ENCODE peak calls at places on chromosomes 6 and 20, in seven cellular contexts. One of them, this sample, is unnamed.

GRCh38 chr6:158799051-158799792 is 19.9 kb downstream of the EZR start:
- DNase-seq in mesendoderm: no peak
- DNase-seq in H1: no peak
- DNase-seq in neuronal stem cell: no peak
- DNase-seq in IMR-90: peak; percentile 46
- DNase-seq in mesenchymal stem cell: peak; percentile 66
- DNase-seq in H9: no peak
- DNase-seq in this sample: no peak

GRCh38 chr6:166275714-166276166 is 32.5 kb downstream of the PRR18 start:
- DNase-seq in mesendoderm: peak; percentile 68
- DNase-seq in H1: peak; percentile 98
- DNase-seq in H9: peak; percentile 77
- DNase-seq in mesenchymal stem cell: peak; percentile 51
- DNase-seq in neuronal stem cell: peak; percentile 68
- DNase-seq in IMR-90: peak; percentile 15
- DNase-seq in this sample: peak; percentile 74

GRCh38 chr6:75424610-75425548 is 68.7 kb downstream of the FILIP1 start:
- DNase-seq in mesendoderm: no peak
- DNase-seq in H1: no peak
- DNase-seq in neuronal stem cell: no peak
- DNase-seq in mesenchymal stem cell: no peak
- DNase-seq in H9: no peak
- DNase-seq in IMR-90: peak; percentile 43
- DNase-seq in this sample: no peak

GRCh38 chr6:134014588-134015137 is 37.8 kb downstream of the SLC2A12 start:
- DNase-seq in mesendoderm: no peak
- DNase-seq in mesenchymal stem cell: no peak
- DNase-seq in neuronal stem cell: no peak
- DNase-seq in H1: no peak
- DNase-seq in H9: no peak
- DNase-seq in IMR-90: peak; percentile 40
- DNase-seq in this sample: no peak

GRCh38 chr6:23611776-23612381 is 514.1 kb upstream of the NRSN1 start:
- DNase-seq in H9: no peak
- DNase-seq in neuronal stem cell: no peak
- DNase-seq in mesenchymal stem cell: no peak
- DNase-seq in mesendoderm: peak; percentile 33
- DNase-seq in H1: no peak
- DNase-seq in IMR-90: no peak
- DNase-seq in this sample: no peak

GRCh38 chr6:168534265-168534664 is 93.3 kb downstream of the SMOC2 start:
- DNase-seq in H9: no peak
- DNase-seq in mesenchymal stem cell: no peak
- DNase-seq in IMR-90: no peak
- DNase-seq in mesendoderm: no peak
- DNase-seq in H1: no peak
- DNase-seq in neuronal stem cell: no peak
- DNase-seq in this sample: no peak

GRCh38 chr6:137637161-137637560 is 143.0 kb upstream of the OLIG3 start:
- DNase-seq in IMR-90: peak; percentile 91
- DNase-seq in mesenchymal stem cell: peak; percentile 95
- DNase-seq in neuronal stem cell: no peak
- DNase-seq in H9: no peak
- DNase-seq in mesendoderm: peak; percentile 68
- DNase-seq in H1: no peak
- DNase-seq in this sample: peak; percentile 97

GRCh38 chr6:119090256-119090655 is 11.8 kb upstream of the FAM184A start:
- DNase-seq in neuronal stem cell: no peak
- DNase-seq in mesendoderm: peak; percentile 33
- DNase-seq in IMR-90: no peak
- DNase-seq in H9: no peak
- DNase-seq in mesenchymal stem cell: no peak
- DNase-seq in H1: no peak
- DNase-seq in this sample: no peak

GRCh38 chr6:25652007-25652515 is at the start of gene SCGN:
- DNase-seq in mesenchymal stem cell: peak; percentile 64
- DNase-seq in mesendoderm: peak; percentile 91
- DNase-seq in H1: peak; percentile 89
- DNase-seq in neuronal stem cell: peak; percentile 81
- DNase-seq in IMR-90: peak; percentile 36
- DNase-seq in H9: peak; percentile 83
- DNase-seq in this sample: peak; percentile 89

GRCh38 chr6:155314773-155315515 is 660 bp upstream of the TFB1M start:
- DNase-seq in H1: no peak
- DNase-seq in H9: no peak
- DNase-seq in mesendoderm: no peak
- DNase-seq in IMR-90: peak; percentile 79
- DNase-seq in neuronal stem cell: no peak
- DNase-seq in mesenchymal stem cell: peak; percentile 89
- DNase-seq in this sample: peak; percentile 47

GRCh38 chr6:154721460-154721859 is 11.8 kb upstream of the SCAF8 start:
- DNase-seq in neuronal stem cell: no peak
- DNase-seq in mesenchymal stem cell: peak; percentile 51
- DNase-seq in IMR-90: peak; percentile 70
- DNase-seq in H9: no peak
- DNase-seq in mesendoderm: no peak
- DNase-seq in H1: no peak
- DNase-seq in this sample: no peak

GRCh38 chr6:112468359-112468758 is 121.2 kb downstream of the RFPL4B start:
- DNase-seq in IMR-90: peak; percentile 65
- DNase-seq in mesendoderm: peak; percentile 40
- DNase-seq in H9: no peak
- DNase-seq in H1: no peak
- DNase-seq in mesenchymal stem cell: no peak
- DNase-seq in neuronal stem cell: no peak
- DNase-seq in this sample: peak; percentile 97

GRCh38 chr20:5608104-5608447 is 142.1 kb upstream of the SHLD1 start:
- DNase-seq in neuronal stem cell: no peak
- DNase-seq in mesenchymal stem cell: no peak
- DNase-seq in IMR-90: no peak
- DNase-seq in mesendoderm: no peak
- DNase-seq in H9: no peak
- DNase-seq in H1: no peak
- DNase-seq in this sample: no peak
- H3K27ac ChIP-seq in neuronal stem cell: no peak overlapping the region
- H3K27ac ChIP-seq in mesenchymal stem cell: no peak overlapping the region
- H3K27ac ChIP-seq in IMR-90: no peak overlapping the region
- H3K27ac ChIP-seq in mesendoderm: no peak overlapping the region
- H3K27ac ChIP-seq in H9: no peak overlapping the region
- H3K27ac ChIP-seq in H1: no peak overlapping the region
- H3K27ac ChIP-seq in this sample: no peak overlapping the region

GRCh38 chr20:10668677-10669368 is 5.0 kb downstream of the JAG1 start:
- DNase-seq in IMR-90: no peak
- DNase-seq in neuronal stem cell: no peak
- DNase-seq in H9: no peak
- DNase-seq in mesenchymal stem cell: no peak
- DNase-seq in mesendoderm: no peak
- DNase-seq in H1: no peak
- DNase-seq in this sample: no peak

GRCh38 chr20:10667560-10668167 is 6.1 kb downstream of the JAG1 start:
- DNase-seq in H1: no peak
- DNase-seq in H9: no peak
- DNase-seq in mesenchymal stem cell: no peak
- DNase-seq in neuronal stem cell: peak; percentile 73
- DNase-seq in IMR-90: no peak
- DNase-seq in mesendoderm: no peak
- DNase-seq in this sample: no peak

GRCh38 chr20:10666221-10667076 is 7.3 kb downstream of the JAG1 start:
- DNase-seq in H9: peak; percentile 25
- DNase-seq in IMR-90: no peak
- DNase-seq in neuronal stem cell: no peak
- DNase-seq in mesenchymal stem cell: no peak
- DNase-seq in H1: no peak
- DNase-seq in mesendoderm: no peak
- DNase-seq in this sample: no peak

GRCh38 chr20:10665791-10666190 is 8.0 kb downstream of the JAG1 start:
- DNase-seq in IMR-90: peak; percentile 30
- DNase-seq in mesendoderm: peak; percentile 51
- DNase-seq in mesenchymal stem cell: no peak
- DNase-seq in neuronal stem cell: no peak
- DNase-seq in H1: no peak
- DNase-seq in H9: peak; percentile 51
- DNase-seq in this sample: no peak

DNA sequence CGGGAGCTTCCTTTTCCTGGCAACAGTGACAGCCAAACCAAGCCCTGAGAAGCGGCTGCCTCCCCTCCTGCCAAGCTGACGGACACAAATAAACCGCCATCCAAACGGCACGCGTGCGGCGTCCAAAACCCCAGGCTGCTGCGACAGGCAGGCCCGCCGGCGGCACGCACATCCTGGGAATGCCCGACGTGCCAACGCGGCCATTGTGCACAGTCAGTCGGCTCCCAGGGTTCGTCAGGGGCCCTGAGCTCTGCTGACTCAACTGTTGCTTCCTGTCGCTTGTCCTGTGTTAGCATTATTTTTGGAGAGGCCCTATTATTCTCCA is 6.8 kb downstream of the JAG1 start:
- DNase-seq in neuronal stem cell: no peak
- DNase-seq in H1: no peak
- DNase-seq in H9: no peak
- DNase-seq in mesenchymal stem cell: no peak
- DNase-seq in mesendoderm: no peak
- DNase-seq in IMR-90: no peak
- DNase-seq in this sample: no peak
- H2BK5ac ChIP-seq in neuronal stem cell: peak overlapping the region; percentile 62
- H2BK5ac ChIP-seq in H1: peak overlapping the region; percentile 9
- H2BK5ac ChIP-seq in H9: no peak overlapping the region
- H2BK5ac ChIP-seq in mesenchymal stem cell: no peak overlapping the region
- H2BK5ac ChIP-seq in mesendoderm: no peak overlapping the region
- H2BK5ac ChIP-seq in IMR-90: no peak overlapping the region
- H2BK5ac ChIP-seq in this sample: no peak overlapping the region

GRCh38 chr6:170452767-170453545 is 100.2 kb downstream of the PSMB1 start:
- DNase-seq in mesenchymal stem cell: no peak
- DNase-seq in H9: no peak
- DNase-seq in neuronal stem cell: no peak
- DNase-seq in IMR-90: no peak
- DNase-seq in mesendoderm: no peak
- DNase-seq in H1: no peak
- DNase-seq in this sample: no peak
- H3K27ac ChIP-seq in mesenchymal stem cell: no peak overlapping the region
- H3K27ac ChIP-seq in H9: no peak overlapping the region
- H3K27ac ChIP-seq in neuronal stem cell: no peak overlapping the region
- H3K27ac ChIP-seq in IMR-90: no peak overlapping the region
- H3K27ac ChIP-seq in mesendoderm: no peak overlapping the region
- H3K27ac ChIP-seq in H1: no peak overlapping the region
- H3K27ac ChIP-seq in this sample: no peak overlapping the region

GRCh38 chr20:21508230-21509078 is 5.4 kb downstream of the NKX2-2 start:
- DNase-seq in H1: peak; percentile 58
- DNase-seq in IMR-90: no peak
- DNase-seq in mesendoderm: no peak
- DNase-seq in H9: peak; percentile 57
- DNase-seq in mesenchymal stem cell: no peak
- DNase-seq in neuronal stem cell: no peak
- DNase-seq in this sample: no peak
- H2BK5ac ChIP-seq in H1: no peak overlapping the region
- H2BK5ac ChIP-seq in IMR-90: no peak overlapping the region
- H2BK5ac ChIP-seq in mesendoderm: no peak overlapping the region
- H2BK5ac ChIP-seq in H9: no peak overlapping the region
- H2BK5ac ChIP-seq in mesenchymal stem cell: no peak overlapping the region
- H2BK5ac ChIP-seq in neuronal stem cell: no peak overlapping the region
- H2BK5ac ChIP-seq in this sample: no peak overlapping the region

DNA sequence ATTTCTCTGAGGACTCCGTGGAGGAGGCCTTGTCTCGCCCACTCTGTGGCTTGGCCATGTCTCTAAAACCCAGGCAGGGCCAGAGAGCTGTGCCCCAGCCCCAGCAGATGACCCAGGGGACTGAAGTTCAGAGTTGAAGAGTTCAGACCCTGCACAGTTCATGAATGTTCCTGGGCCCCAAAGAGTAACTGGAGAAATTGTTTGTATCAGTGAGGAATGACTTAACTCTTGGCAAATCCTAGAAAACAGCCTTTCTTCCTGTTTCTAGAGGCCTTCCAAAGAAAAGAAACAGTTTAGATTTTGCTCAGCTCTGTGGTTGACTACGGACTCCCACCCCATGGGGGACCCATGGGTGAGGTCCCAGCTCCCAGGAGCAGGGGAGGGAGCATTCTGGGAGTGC is 62.1 kb upstream of the EYA2 start:
- DNase-seq in mesendoderm: no peak
- DNase-seq in H9: no peak
- DNase-seq in H1: no peak
- DNase-seq in IMR-90: peak; percentile 41
- DNase-seq in neuronal stem cell: no peak
- DNase-seq in mesenchymal stem cell: no peak
- DNase-seq in this sample: no peak
- H3K27ac ChIP-seq in mesendoderm: no peak overlapping the region
- H3K27ac ChIP-seq in H9: no peak overlapping the region
- H3K27ac ChIP-seq in H1: no peak overlapping the region
- H3K27ac ChIP-seq in IMR-90: peak overlapping the region; percentile 82
- H3K27ac ChIP-seq in neuronal stem cell: no peak overlapping the region
- H3K27ac ChIP-seq in mesenchymal stem cell: no peak overlapping the region
- H3K27ac ChIP-seq in this sample: no peak overlapping the region

DNA sequence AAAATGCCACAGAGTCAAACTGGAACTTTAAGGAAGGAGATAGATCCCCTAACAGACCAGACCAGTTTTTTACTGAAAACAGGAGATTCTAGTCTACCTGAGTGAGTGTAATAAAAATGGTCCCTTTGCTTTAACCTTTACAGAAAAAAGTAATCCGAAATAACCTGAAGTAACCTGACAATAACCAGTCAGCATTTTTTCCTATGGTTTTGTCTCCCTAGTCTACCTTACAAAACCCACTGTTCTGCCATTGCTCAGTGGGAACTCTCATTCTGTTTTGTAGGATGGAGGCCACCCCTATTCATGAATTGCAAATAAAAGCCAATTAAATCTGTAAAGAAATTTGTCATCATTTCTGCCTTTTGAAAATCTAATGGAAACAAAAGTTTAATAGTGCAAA is 104.5 kb upstream of the RALGAPA2 start:
- DNase-seq in H9: no peak
- DNase-seq in mesendoderm: no peak
- DNase-seq in IMR-90: no peak
- DNase-seq in neuronal stem cell: no peak
- DNase-seq in mesenchymal stem cell: no peak
- DNase-seq in H1: no peak
- DNase-seq in this sample: no peak
- H2BK5ac ChIP-seq in H9: no peak overlapping the region
- H2BK5ac ChIP-seq in mesendoderm: peak overlapping the region; percentile 30
- H2BK5ac ChIP-seq in IMR-90: no peak overlapping the region
- H2BK5ac ChIP-seq in neuronal stem cell: no peak overlapping the region
- H2BK5ac ChIP-seq in mesenchymal stem cell: no peak overlapping the region
- H2BK5ac ChIP-seq in H1: no peak overlapping the region
- H2BK5ac ChIP-seq in this sample: no peak overlapping the region

GRCh38 chr6:81289229-81289628 is 463.3 kb downstream of the TENT5A start:
- DNase-seq in mesendoderm: no peak
- DNase-seq in mesenchymal stem cell: no peak
- DNase-seq in neuronal stem cell: no peak
- DNase-seq in IMR-90: no peak
- DNase-seq in H1: no peak
- DNase-seq in H9: no peak
- DNase-seq in this sample: no peak
- H3K27ac ChIP-seq in mesendoderm: no peak overlapping the region
- H3K27ac ChIP-seq in mesenchymal stem cell: no peak overlapping the region
- H3K27ac ChIP-seq in neuronal stem cell: no peak overlapping the region
- H3K27ac ChIP-seq in IMR-90: no peak overlapping the region
- H3K27ac ChIP-seq in H1: no peak overlapping the region
- H3K27ac ChIP-seq in H9: no peak overlapping the region
- H3K27ac ChIP-seq in this sample: no peak overlapping the region

This sample was measured in trophoblast cell.